ENCODE peak calls at places on chromosome 6, in eight cellular contexts. Y, H, A, M, X, R, Q and J are unnamed samples.

GRCh38 chr6:166008441-166009369 is 158.9 kb downstream of the TBXT start:
- DNase-seq in Y (no peak), H (peak), A (no peak), M (peak), X (peak), R (no peak), Q (no peak), J (no peak)

GRCh38 chr6:21523652-21524051 is 69.9 kb upstream of the SOX4 start:
- DNase-seq in Y (no peak), H (no peak), A (no peak), M (no peak), X (no peak), R (no peak), Q (no peak), J (no peak)

GRCh38 chr6:158073776-158074175 is 92.1 kb downstream of the SYNJ2 start:
- DNase-seq in Y (no peak), H (no peak), A (no peak), M (no peak), X (no peak), R (no peak), Q (no peak), J (no peak)

GRCh38 chr6:125063307-125063706 is 90.3 kb upstream of the TPD52L1 start:
- DNase-seq in Y (no peak), H (no peak), A (no peak), M (no peak), X (no peak), R (no peak), Q (no peak), J (no peak)

GRCh38 chr6:112049051-112049799 is 4.7 kb upstream of the CCN6 start:
- DNase-seq in Y (peak), H (no peak), A (no peak), M (no peak), X (no peak), R (no peak), Q (peak), J (no peak)

GRCh38 chr6:87183687-87184086 is 28.3 kb downstream of the ZNF292 start:
- DNase-seq in Y (peak), H (no peak), A (no peak), M (no peak), X (no peak), R (no peak), Q (peak), J (no peak)

GRCh38 chr6:1535295-1535694 is 74.4 kb upstream of the FOXC1 start:
- DNase-seq in Y (no peak), H (no peak), A (no peak), M (no peak), X (no peak), R (peak), Q (peak), J (no peak)

GRCh38 chr6:158150701-158151100 is 17.4 kb downstream of the SERAC1 start:
- DNase-seq in Y (peak), H (no peak), A (no peak), M (no peak), X (no peak), R (no peak), Q (peak), J (no peak)

GRCh38 chr6:6712258-6712978 is 123.9 kb downstream of the LY86 start:
- DNase-seq in Y (no peak), H (no peak), A (no peak), M (no peak), X (no peak), R (no peak), Q (peak), J (no peak)
- TF ChIP-seq CTCF in Y (no peak), H (no peak), A (no peak), M (no peak), X (no peak), R (no peak), Q (no peak), J (no peak)

DNA sequence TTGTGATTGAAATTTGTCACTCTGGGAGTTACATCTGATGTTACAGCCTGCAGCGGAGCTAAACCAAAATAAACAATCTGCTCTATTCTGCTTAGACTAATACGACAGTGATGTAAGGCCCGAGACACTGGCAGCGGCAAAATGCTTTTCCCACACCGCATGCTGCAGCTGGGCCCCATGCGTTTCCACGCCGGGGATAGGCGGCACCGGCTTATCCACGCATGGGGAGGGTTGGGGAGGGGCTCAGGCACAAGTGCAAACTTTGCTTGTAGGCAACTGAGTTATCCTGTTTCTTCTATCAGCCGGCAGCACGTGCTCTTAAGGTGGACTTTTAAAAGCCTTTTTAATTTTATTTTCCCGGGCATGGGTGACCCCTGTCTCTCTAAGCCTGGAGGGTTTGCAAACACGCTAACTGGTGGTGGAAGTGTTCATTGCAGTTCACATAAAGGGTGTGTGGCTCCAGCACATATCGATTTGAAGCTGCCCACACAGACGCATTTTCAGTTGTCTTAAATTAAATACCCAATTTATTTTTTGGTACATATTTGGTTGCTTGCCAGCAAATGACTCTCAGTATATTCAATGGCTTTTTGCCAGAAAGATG is 561.7 kb upstream of the AGPAT4 start:
- DNase-seq in Y (no peak), H (no peak), A (no peak), M (no peak), X (no peak), R (no peak), Q (no peak), J (no peak)
- TF ChIP-seq CTCF in Y (no peak), H (no peak), A (no peak), M (peak), X (no peak), R (no peak), Q (no peak), J (peak)

DNA sequence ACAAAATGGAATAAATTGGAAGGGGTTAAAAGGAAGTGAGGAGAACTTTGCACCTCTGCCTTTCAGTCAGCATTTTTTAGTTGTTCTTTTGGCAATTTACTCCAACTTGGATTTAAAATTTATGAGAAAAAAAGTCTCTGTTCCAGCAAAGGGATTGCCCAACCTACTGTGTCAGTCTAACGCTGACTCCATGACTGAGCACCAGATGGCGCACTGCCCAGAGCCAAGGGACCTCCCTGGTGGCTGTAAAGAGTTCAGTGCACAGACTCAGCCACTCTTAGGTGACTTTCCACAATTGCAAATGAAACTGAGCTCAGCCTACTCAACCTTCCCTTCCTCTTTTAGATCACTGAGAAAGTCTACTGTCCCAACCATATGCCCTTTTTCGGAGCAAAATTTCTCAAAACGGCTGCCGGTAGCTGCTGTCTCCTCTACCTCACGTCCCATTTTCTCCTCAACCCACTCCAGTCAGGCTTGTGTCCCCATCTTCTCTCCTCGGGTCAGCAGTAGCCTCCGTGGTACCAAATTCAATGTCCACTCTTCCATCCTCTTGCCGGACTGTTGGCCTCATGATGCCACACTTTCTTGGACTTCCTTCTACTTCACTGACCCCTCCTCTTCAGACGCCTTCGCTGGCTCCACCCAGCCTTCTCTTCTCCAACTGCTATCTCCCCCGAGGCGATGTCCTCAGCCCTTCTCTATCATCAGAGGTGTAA is 38.7 kb downstream of the GSTA2 start:
- DNase-seq in Y (peak), H (peak), A (peak), M (peak), X (peak), R (peak), Q (peak), J (no peak)
- TF ChIP-seq CTCF in Y (peak), H (peak), A (peak), M (peak), X (peak), R (peak), Q (peak), J (peak)

GRCh38 chr6:78253618-78254017 is 600.8 kb downstream of the MEI4 start:
- DNase-seq in Y (no peak), H (no peak), A (no peak), M (no peak), X (no peak), R (no peak), Q (no peak), J (no peak)

DNA sequence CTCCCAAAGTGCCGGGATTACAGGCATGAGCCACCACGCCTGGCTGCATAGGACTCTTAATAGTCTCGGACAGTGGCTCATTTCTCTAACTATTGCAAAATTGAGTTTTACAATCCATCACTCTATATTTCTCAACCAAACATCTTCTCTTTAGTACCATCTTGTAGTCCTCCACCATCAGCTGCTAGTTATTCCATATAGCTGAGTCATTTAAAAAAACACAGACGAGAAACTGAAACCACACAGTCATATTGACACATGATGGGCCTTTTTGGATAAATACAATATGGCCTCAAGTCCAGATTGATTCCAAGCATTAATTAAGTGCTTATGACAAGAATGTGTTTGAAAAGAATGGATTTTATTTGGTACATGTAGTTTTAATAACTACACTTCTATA is 599.1 kb downstream of the MEI4 start:
- DNase-seq in Y (no peak), H (no peak), A (no peak), M (no peak), X (no peak), R (no peak), Q (peak), J (no peak)
- TF ChIP-seq CTCF in Y (no peak), H (no peak), A (no peak), M (no peak), X (no peak), R (no peak), Q (no peak), J (no peak)

DNA sequence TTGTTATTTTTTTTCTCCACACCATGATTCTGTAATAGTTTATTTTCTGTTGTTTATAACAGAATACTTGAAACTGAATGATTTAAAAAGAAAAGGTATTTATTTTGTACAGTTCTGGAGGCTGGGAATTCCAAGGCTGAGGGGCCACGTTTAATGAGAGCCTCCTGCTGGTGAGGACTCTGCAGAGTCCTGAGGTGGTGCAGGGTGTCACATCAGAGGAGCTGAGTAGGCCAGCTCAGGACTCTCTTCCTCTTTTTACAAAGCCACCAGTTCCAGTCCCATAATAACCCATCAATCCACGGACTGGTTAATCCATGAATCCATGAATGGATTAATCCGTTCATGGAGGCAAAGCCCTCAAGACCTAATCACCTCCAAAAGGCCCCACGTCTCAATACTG is 71.6 kb downstream of the TFAP2A start:
- DNase-seq in Y (no peak), H (no peak), A (no peak), M (no peak), X (no peak), R (no peak), Q (no peak), J (no peak)
- TF ChIP-seq CTCF in Y (peak), H (no peak), A (no peak), M (no peak), X (no peak), R (no peak), Q (no peak), J (no peak)